ENCODE peak calls at places on chromosome 10, in ten cellular contexts. One of them, this sample, is unnamed.

GRCh38 chr10:94429049-94429707 is 26.8 kb downstream of the TBC1D12 start:
- DNase-seq in upper lobe of left lung: no peak
- DNase-seq in cardiac muscle cell: no peak
- DNase-seq in LNCaP clone FGC: no peak
- DNase-seq in neural progenitor cell: no peak
- DNase-seq in right lobe of liver: no peak
- DNase-seq in psoas muscle: no peak
- DNase-seq in fibroblast of lung: peak
- DNase-seq in AG10803: peak
- DNase-seq in mammary epithelial cell: no peak
- DNase-seq in this sample: no peak

GRCh38 chr10:96922978-96923948 is 91.2 kb downstream of the LCOR start:
- DNase-seq in AG10803: no peak
- DNase-seq in upper lobe of left lung: no peak
- DNase-seq in neural progenitor cell: no peak
- DNase-seq in fibroblast of lung: no peak
- DNase-seq in cardiac muscle cell: no peak
- DNase-seq in psoas muscle: no peak
- DNase-seq in mammary epithelial cell: no peak
- DNase-seq in LNCaP clone FGC: no peak
- DNase-seq in right lobe of liver: no peak
- DNase-seq in this sample: no peak

GRCh38 chr10:34666008-34666700 is 148.9 kb downstream of the PARD3 start:
- DNase-seq in AG10803: peak
- DNase-seq in right lobe of liver: no peak
- DNase-seq in LNCaP clone FGC: peak
- DNase-seq in neural progenitor cell: peak
- DNase-seq in psoas muscle: no peak
- DNase-seq in upper lobe of left lung: no peak
- DNase-seq in fibroblast of lung: peak
- DNase-seq in mammary epithelial cell: peak
- DNase-seq in cardiac muscle cell: peak
- DNase-seq in this sample: no peak

GRCh38 chr10:71740069-71740468 is 20.5 kb upstream of the C10orf105 start:
- DNase-seq in LNCaP clone FGC: no peak
- DNase-seq in neural progenitor cell: no peak
- DNase-seq in fibroblast of lung: peak
- DNase-seq in psoas muscle: no peak
- DNase-seq in cardiac muscle cell: peak
- DNase-seq in AG10803: peak
- DNase-seq in right lobe of liver: no peak
- DNase-seq in mammary epithelial cell: peak
- DNase-seq in upper lobe of left lung: no peak
- DNase-seq in this sample: no peak

GRCh38 chr10:48450811-48451466 is 144.5 kb downstream of the MAPK8 start:
- DNase-seq in psoas muscle: no peak
- DNase-seq in mammary epithelial cell: no peak
- DNase-seq in right lobe of liver: no peak
- DNase-seq in cardiac muscle cell: no peak
- DNase-seq in fibroblast of lung: no peak
- DNase-seq in neural progenitor cell: no peak
- DNase-seq in AG10803: no peak
- DNase-seq in LNCaP clone FGC: no peak
- DNase-seq in upper lobe of left lung: peak
- DNase-seq in this sample: no peak

GRCh38 chr10:127735156-127735555 is 1.8 kb upstream of the FOXI2 start:
- DNase-seq in AG10803: no peak
- DNase-seq in upper lobe of left lung: peak
- DNase-seq in right lobe of liver: no peak
- DNase-seq in mammary epithelial cell: no peak
- DNase-seq in fibroblast of lung: no peak
- DNase-seq in psoas muscle: no peak
- DNase-seq in LNCaP clone FGC: no peak
- DNase-seq in cardiac muscle cell: no peak
- DNase-seq in neural progenitor cell: no peak
- DNase-seq in this sample: no peak

GRCh38 chr10:110456046-110456445 is 41.7 kb upstream of the DUSP5 start:
- DNase-seq in mammary epithelial cell: peak
- DNase-seq in AG10803: no peak
- DNase-seq in neural progenitor cell: no peak
- DNase-seq in psoas muscle: no peak
- DNase-seq in cardiac muscle cell: no peak
- DNase-seq in upper lobe of left lung: no peak
- DNase-seq in LNCaP clone FGC: no peak
- DNase-seq in fibroblast of lung: no peak
- DNase-seq in right lobe of liver: no peak
- DNase-seq in this sample: peak

GRCh38 chr10:77413231-77413630 is 224.4 kb downstream of the KCNMA1 start:
- DNase-seq in psoas muscle: no peak
- DNase-seq in right lobe of liver: no peak
- DNase-seq in cardiac muscle cell: no peak
- DNase-seq in fibroblast of lung: no peak
- DNase-seq in LNCaP clone FGC: no peak
- DNase-seq in neural progenitor cell: no peak
- DNase-seq in upper lobe of left lung: no peak
- DNase-seq in AG10803: no peak
- DNase-seq in mammary epithelial cell: no peak
- DNase-seq in this sample: no peak

GRCh38 chr10:114266521-114266920 is 27.5 kb downstream of the VWA2 start:
- DNase-seq in LNCaP clone FGC: peak
- DNase-seq in cardiac muscle cell: peak
- DNase-seq in right lobe of liver: no peak
- DNase-seq in AG10803: no peak
- DNase-seq in mammary epithelial cell: peak
- DNase-seq in upper lobe of left lung: no peak
- DNase-seq in fibroblast of lung: peak
- DNase-seq in psoas muscle: no peak
- DNase-seq in neural progenitor cell: no peak
- DNase-seq in this sample: no peak

GRCh38 chr10:36182059-36182654 is 540.1 kb upstream of the FZD8 start:
- DNase-seq in mammary epithelial cell: no peak
- DNase-seq in psoas muscle: no peak
- DNase-seq in fibroblast of lung: no peak
- DNase-seq in LNCaP clone FGC: no peak
- DNase-seq in upper lobe of left lung: no peak
- DNase-seq in neural progenitor cell: no peak
- DNase-seq in right lobe of liver: no peak
- DNase-seq in cardiac muscle cell: peak
- DNase-seq in AG10803: no peak
- DNase-seq in this sample: no peak
- H3K4me3 ChIP-seq in mammary epithelial cell: no peak
- H3K4me3 ChIP-seq in psoas muscle: no peak
- H3K4me3 ChIP-seq in fibroblast of lung: no peak
- H3K4me3 ChIP-seq in LNCaP clone FGC: no peak
- H3K4me3 ChIP-seq in upper lobe of left lung: no peak
- H3K4me3 ChIP-seq in neural progenitor cell: no peak
- H3K4me3 ChIP-seq in right lobe of liver: no peak
- H3K4me3 ChIP-seq in cardiac muscle cell: no peak
- H3K4me3 ChIP-seq in AG10803: no peak
- H3K4me3 ChIP-seq in this sample: peak

GRCh38 chr10:63798599-63799498 is 277.6 kb downstream of the REEP3 start:
- DNase-seq in cardiac muscle cell: peak
- DNase-seq in right lobe of liver: no peak
- DNase-seq in AG10803: peak
- DNase-seq in fibroblast of lung: peak
- DNase-seq in psoas muscle: peak
- DNase-seq in mammary epithelial cell: peak
- DNase-seq in neural progenitor cell: no peak
- DNase-seq in LNCaP clone FGC: peak
- DNase-seq in upper lobe of left lung: no peak
- DNase-seq in this sample: peak
- TF ChIP-seq CTCF in cardiac muscle cell: no peak
- TF ChIP-seq CTCF in right lobe of liver: no peak
- TF ChIP-seq CTCF in AG10803: peak
- TF ChIP-seq CTCF in fibroblast of lung: no peak
- TF ChIP-seq CTCF in psoas muscle: no peak
- TF ChIP-seq CTCF in mammary epithelial cell: no peak
- TF ChIP-seq CTCF in neural progenitor cell: no peak
- TF ChIP-seq CTCF in LNCaP clone FGC: no peak
- TF ChIP-seq CTCF in upper lobe of left lung: no peak
- TF ChIP-seq CTCF in this sample: no peak

DNA sequence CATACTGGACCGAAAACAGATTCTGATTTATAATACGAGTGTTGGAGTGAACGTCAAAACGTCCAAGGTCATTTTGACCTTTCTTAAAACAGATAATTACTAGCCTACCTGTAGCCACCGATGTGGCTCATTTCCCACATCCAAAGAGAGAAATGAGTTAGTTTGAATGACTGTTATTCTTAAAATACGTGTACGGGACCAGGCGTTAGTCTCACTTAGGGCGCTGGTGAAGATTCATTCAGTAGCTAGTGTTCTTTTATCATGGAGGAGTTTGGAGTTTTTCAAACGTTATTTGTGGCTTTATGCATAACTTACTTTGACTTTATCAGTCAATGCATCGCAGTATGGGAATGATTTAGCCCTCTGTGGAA is 1.4 kb downstream of the BICC1 start:
- DNase-seq in cardiac muscle cell: no peak
- DNase-seq in LNCaP clone FGC: no peak
- DNase-seq in upper lobe of left lung: no peak
- DNase-seq in AG10803: no peak
- DNase-seq in right lobe of liver: no peak
- DNase-seq in fibroblast of lung: peak
- DNase-seq in psoas muscle: no peak
- DNase-seq in mammary epithelial cell: peak
- DNase-seq in neural progenitor cell: no peak
- DNase-seq in this sample: no peak
- H3K4me3 ChIP-seq in cardiac muscle cell: peak
- H3K4me3 ChIP-seq in LNCaP clone FGC: no peak
- H3K4me3 ChIP-seq in upper lobe of left lung: peak
- H3K4me3 ChIP-seq in AG10803: peak
- H3K4me3 ChIP-seq in right lobe of liver: peak
- H3K4me3 ChIP-seq in fibroblast of lung: peak
- H3K4me3 ChIP-seq in psoas muscle: peak
- H3K4me3 ChIP-seq in mammary epithelial cell: peak
- H3K4me3 ChIP-seq in neural progenitor cell: peak
- H3K4me3 ChIP-seq in this sample: peak

GRCh38 chr10:84540022-84540616 is 211.7 kb downstream of the CCSER2 start:
- DNase-seq in cardiac muscle cell: peak
- DNase-seq in mammary epithelial cell: peak
- DNase-seq in psoas muscle: no peak
- DNase-seq in right lobe of liver: no peak
- DNase-seq in fibroblast of lung: peak
- DNase-seq in AG10803: peak
- DNase-seq in LNCaP clone FGC: no peak
- DNase-seq in upper lobe of left lung: no peak
- DNase-seq in neural progenitor cell: no peak
- DNase-seq in this sample: no peak

GRCh38 chr10:84540617-84541288 is 212.4 kb downstream of the CCSER2 start:
- DNase-seq in psoas muscle: peak
- DNase-seq in right lobe of liver: peak
- DNase-seq in cardiac muscle cell: peak
- DNase-seq in AG10803: peak
- DNase-seq in neural progenitor cell: peak
- DNase-seq in mammary epithelial cell: peak
- DNase-seq in LNCaP clone FGC: no peak
- DNase-seq in upper lobe of left lung: peak
- DNase-seq in fibroblast of lung: peak
- DNase-seq in this sample: no peak

GRCh38 chr10:84542552-84542951 is 214.2 kb downstream of the CCSER2 start:
- DNase-seq in mammary epithelial cell: no peak
- DNase-seq in upper lobe of left lung: no peak
- DNase-seq in AG10803: no peak
- DNase-seq in fibroblast of lung: no peak
- DNase-seq in LNCaP clone FGC: no peak
- DNase-seq in neural progenitor cell: no peak
- DNase-seq in right lobe of liver: no peak
- DNase-seq in psoas muscle: no peak
- DNase-seq in cardiac muscle cell: no peak
- DNase-seq in this sample: no peak

GRCh38 chr10:84543077-84543476 is 214.7 kb downstream of the CCSER2 start:
- DNase-seq in right lobe of liver: no peak
- DNase-seq in fibroblast of lung: no peak
- DNase-seq in psoas muscle: no peak
- DNase-seq in neural progenitor cell: no peak
- DNase-seq in mammary epithelial cell: no peak
- DNase-seq in cardiac muscle cell: no peak
- DNase-seq in upper lobe of left lung: no peak
- DNase-seq in AG10803: no peak
- DNase-seq in LNCaP clone FGC: no peak
- DNase-seq in this sample: no peak

DNA sequence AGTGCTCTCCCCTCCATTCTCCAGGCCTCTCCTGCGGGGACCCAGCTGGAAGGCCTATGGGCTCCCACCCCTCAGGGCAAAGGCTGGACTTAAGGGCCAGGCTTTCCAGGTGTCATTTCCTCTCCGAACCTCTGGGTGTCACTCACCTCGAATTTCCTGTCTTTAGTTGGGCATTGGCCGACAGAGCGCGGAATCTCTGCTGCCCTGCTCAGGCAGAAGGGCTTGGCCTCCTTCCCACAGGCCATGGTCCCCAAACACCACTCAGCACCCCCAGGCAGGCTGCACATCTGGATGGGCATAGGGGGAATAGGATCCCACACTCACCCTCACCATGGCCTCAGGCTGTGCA is 212.9 kb downstream of the CCSER2 start:
- DNase-seq in upper lobe of left lung: no peak
- DNase-seq in AG10803: no peak
- DNase-seq in mammary epithelial cell: no peak
- DNase-seq in right lobe of liver: no peak
- DNase-seq in psoas muscle: no peak
- DNase-seq in LNCaP clone FGC: no peak
- DNase-seq in fibroblast of lung: no peak
- DNase-seq in cardiac muscle cell: no peak
- DNase-seq in neural progenitor cell: peak
- DNase-seq in this sample: no peak
- TF ChIP-seq CTCF in upper lobe of left lung: peak
- TF ChIP-seq CTCF in AG10803: peak
- TF ChIP-seq CTCF in mammary epithelial cell: no peak
- TF ChIP-seq CTCF in right lobe of liver: peak
- TF ChIP-seq CTCF in psoas muscle: no peak
- TF ChIP-seq CTCF in LNCaP clone FGC: no peak
- TF ChIP-seq CTCF in fibroblast of lung: no peak
- TF ChIP-seq CTCF in cardiac muscle cell: no peak
- TF ChIP-seq CTCF in neural progenitor cell: peak
- TF ChIP-seq CTCF in this sample: no peak

This sample was measured in coronary artery.